ENCODE peak calls at places on chromosomes 2 and 18, in five cellular contexts. D is mesothelial cell of epicardium, Z is WTC11, A is ovary, T is H9. O is an unnamed sample.

GRCh38 chr18:50432915-50433314 is 58.1 kb downstream of the SKA1 start:
- DNase-seq in D (no peak), Z (no peak), A (no peak), T (no peak), O (no peak)

GRCh38 chr2:201768918-201769317 is 11.8 kb downstream of the ALS2 start:
- DNase-seq in D (no peak), Z (no peak), A (no peak), T (no peak), O (no peak)

GRCh38 chr2:75155115-75155514 is 44.2 kb downstream of the TACR1 start:
- DNase-seq in D (no peak), Z (no peak), A (no peak), T (no peak), O (no peak)

GRCh38 chr2:57278451-57278850 is 768.2 kb upstream of the VRK2 start:
- DNase-seq in D (no peak), Z (no peak), A (no peak), T (no peak), O (no peak)

GRCh38 chr2:26483957-26484565 is 6.1 kb upstream of the OTOF start:
- DNase-seq in D (no peak), Z (no peak), A (peak), T (no peak), O (no peak)

GRCh38 chr2:109312902-109313301 is 183.9 kb downstream of the SH3RF3 start:
- DNase-seq in D (no peak), Z (no peak), A (no peak), T (no peak), O (no peak)

GRCh38 chr2:11512431-11512830 is 21.4 kb upstream of the GREB1 start:
- DNase-seq in D (no peak), Z (no peak), A (peak), T (no peak), O (no peak)

GRCh38 chr2:97907667-97908066 is 88.1 kb downstream of the TMEM131 start:
- DNase-seq in D (no peak), Z (no peak), A (no peak), T (no peak), O (no peak)

GRCh38 chr2:25041307-25041927 is 459 bp upstream of the EFR3B start:
- DNase-seq in D (peak), Z (peak), A (peak), T (peak), O (no peak)

GRCh38 chr2:219803294-219803693 is 175.9 kb downstream of the SLC4A3 start:
- DNase-seq in D (no peak), Z (no peak), A (no peak), T (no peak), O (no peak)

GRCh38 chr2:27915874-27916273 is 25.3 kb downstream of the BABAM2 start:
- DNase-seq in D (no peak), Z (no peak), A (no peak), T (no peak), O (no peak)

GRCh38 chr2:211331736-211332135 is 775.3 kb downstream of the CPS1 start:
- DNase-seq in D (no peak), Z (no peak), A (no peak), T (peak), O (no peak)

GRCh38 chr2:31269087-31269486 is 35.1 kb downstream of the EHD3 start:
- DNase-seq in D (no peak), Z (no peak), A (no peak), T (no peak), O (no peak)

GRCh38 chr2:112268547-112268946 is 6.8 kb upstream of the ZC3H6 start:
- DNase-seq in D (no peak), Z (no peak), A (no peak), T (no peak), O (no peak)

GRCh38 chr2:136436921-136437320 is 319.0 kb upstream of the CXCR4 start:
- DNase-seq in D (no peak), Z (no peak), A (no peak), T (no peak), O (no peak)

GRCh38 chr2:215664847-215665525 is 229.1 kb upstream of the FN1 start:
- DNase-seq in D (no peak), Z (no peak), A (no peak), T (no peak), O (no peak)

GRCh38 chr2:223056656-223057418 is 4.8 kb downstream of the KCNE4 start:
- DNase-seq in D (no peak), Z (no peak), A (no peak), T (no peak), O (no peak)

GRCh38 chr2:54330226-54331094 is 74.4 kb upstream of the TSPYL6 start:
- DNase-seq in D (peak), Z (peak), A (peak), T (peak), O (peak)

GRCh38 chr2:152098798-152099654 is at the start of gene CACNB4:
- DNase-seq in D (no peak), Z (peak), A (no peak), T (peak), O (no peak)

GRCh38 chr2:149258531-149258930 is 71.9 kb upstream of the LYPD6 start:
- DNase-seq in D (no peak), Z (no peak), A (no peak), T (no peak), O (no peak)

GRCh38 chr2:3659447-3660432 is 1.7 kb downstream of the ALLC start:
- DNase-seq in D (no peak), Z (no peak), A (no peak), T (no peak), O (no peak)

GRCh38 chr18:46946656-46947282 is 29.4 kb downstream of the KATNAL2 start:
- DNase-seq in D (peak), Z (peak), A (peak), T (peak), O (peak)

GRCh38 chr2:186726938-186727337 is 33.1 kb downstream of the FAM171B start:
- DNase-seq in D (no peak), Z (no peak), A (no peak), T (no peak), O (no peak)

GRCh38 chr2:153912798-153913396 is 41.2 kb downstream of the GALNT13 start:
- DNase-seq in D (no peak), Z (no peak), A (no peak), T (no peak), O (peak)

GRCh38 chr2:195710407-195710806 is 53.4 kb downstream of the SLC39A10 start:
- DNase-seq in D (no peak), Z (no peak), A (no peak), T (no peak), O (no peak)

GRCh38 chr18:51561821-51562220 is 364.3 kb upstream of the MEX3C start:
- DNase-seq in D (no peak), Z (no peak), A (no peak), T (no peak), O (no peak)

GRCh38 chr2:31937741-31938140 is 73.1 kb downstream of the MEMO1 start:
- DNase-seq in D (no peak), Z (no peak), A (no peak), T (no peak), O (no peak)

GRCh38 chr2:241066893-241067341 is 35.2 kb downstream of the MTERF4 start:
- DNase-seq in D (peak), Z (peak), A (no peak), T (peak), O (no peak)

GRCh38 chr2:164617466-164617865 is 3.8 kb downstream of the GRB14 start:
- DNase-seq in D (no peak), Z (no peak), A (no peak), T (no peak), O (no peak)

DNA sequence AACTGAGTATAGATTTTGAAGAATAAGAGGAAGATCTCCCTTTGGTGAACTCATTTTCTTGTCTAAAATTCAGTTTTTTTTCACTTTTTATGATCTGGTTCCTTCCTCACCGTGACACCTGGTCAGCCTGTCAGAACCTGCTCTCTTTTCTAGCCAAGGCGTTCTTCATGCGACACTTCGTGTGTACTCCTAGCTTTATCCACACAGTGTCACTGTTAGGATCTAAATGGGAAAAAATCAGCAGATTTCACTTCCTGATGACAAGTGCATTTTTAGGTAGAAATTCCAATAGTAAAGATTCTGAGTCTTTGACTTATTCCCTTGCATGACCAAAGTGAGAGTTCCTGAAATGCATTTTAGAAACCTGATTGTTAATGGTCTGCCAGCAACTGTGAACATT is 89.8 kb downstream of the KLHL14 start:
- DNase-seq in D (no peak), Z (no peak), A (no peak), T (no peak), O (no peak)
- TF ChIP-seq CTCF in D (no peak), Z (no peak), A (no peak), T (peak), O (peak)

DNA sequence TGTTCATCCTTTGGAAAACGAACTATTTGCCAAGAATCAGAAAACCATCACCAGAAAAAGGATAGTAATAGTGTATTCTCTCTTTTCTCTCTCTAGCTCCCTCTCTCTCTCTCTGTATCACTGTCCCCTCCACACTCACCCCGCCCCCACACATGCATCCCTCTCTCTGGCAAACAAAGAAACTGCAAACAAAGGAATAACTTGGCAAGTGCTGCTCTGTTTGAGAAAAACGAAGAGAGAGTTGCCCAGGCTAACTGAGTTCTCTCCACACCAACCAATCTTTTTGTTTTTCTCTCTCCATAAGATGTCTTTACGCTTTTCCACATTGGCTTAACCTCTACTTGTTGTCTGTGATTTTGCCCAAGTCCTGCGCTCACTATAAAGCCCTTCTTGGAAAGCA is 316.2 kb downstream of the EPHA4 start:
- DNase-seq in D (no peak), Z (peak), A (no peak), T (peak), O (no peak)
- TF ChIP-seq CTCF in D (no peak), Z (no peak), A (no peak), T (no peak), O (no peak)

GRCh38 chr2:173963817-173964564 is 1.2 kb downstream of the SP3 start:
- DNase-seq in D (peak), Z (peak), A (peak), T (peak), O (peak)

GRCh38 chr2:173965372-173966025 is at the start of gene SP3:
- DNase-seq in D (peak), Z (peak), A (peak), T (peak), O (peak)

GRCh38 chr2:173963323-173963816 is 1.8 kb downstream of the SP3 start:
- DNase-seq in D (no peak), Z (no peak), A (peak), T (no peak), O (no peak)

GRCh38 chr2:173966274-173967098 is 1.3 kb upstream of the SP3 start:
- DNase-seq in D (no peak), Z (no peak), A (no peak), T (no peak), O (no peak)

GRCh38 chr2:173964565-173965371 is 405 bp downstream of the SP3 start:
- DNase-seq in D (peak), Z (peak), A (peak), T (peak), O (peak)
- TF ChIP-seq CTCF in D (peak), Z (no peak), A (no peak), T (no peak), O (no peak)

GRCh38 chr2:103959174-103960125 is 894.5 kb upstream of the POU3F3 start:
- DNase-seq in D (peak), Z (peak), A (no peak), T (peak), O (no peak)
- TF ChIP-seq CTCF in D (peak), Z (peak), A (no peak), T (peak), O (peak)

O was measured in chondrocyte.